ENCODE peak calls at places on chromosomes 5 and 9, in seven cellular contexts. C, R, V, I, E, U and Z are unnamed samples.

GRCh38 chr5:2260211-2260985 is 377.7 kb upstream of the IRX4 start:
- DNase-seq in C (no peak), R (no peak), V (no peak), I (no peak), E (no peak), U (no peak), Z (no peak)

GRCh38 chr5:25553082-25553481 is 908.3 kb upstream of the CDH10 start:
- DNase-seq in C (no peak), R (no peak), V (no peak), I (no peak), E (no peak), U (no peak), Z (no peak)

GRCh38 chr5:2515180-2515809 is 236.2 kb downstream of the IRX2 start:
- DNase-seq in C (no peak), R (no peak), V (no peak), I (no peak), E (no peak), U (no peak), Z (no peak)

GRCh38 chr9:93258419-93258817 is 74.5 kb downstream of the WNK2 start:
- DNase-seq in C (no peak), R (no peak), V (no peak), I (no peak), E (no peak), U (no peak), Z (no peak)

GRCh38 chr5:1652873-1653707 is 129.3 kb upstream of the LPCAT1 start:
- DNase-seq in C (no peak), R (peak; percentile 50), V (no peak), I (no peak), E (no peak), U (no peak), Z (no peak)

GRCh38 chr9:4301971-4302427 is 2.1 kb upstream of the GLIS3 start:
- DNase-seq in C (peak; percentile 53), R (no peak), V (no peak), I (peak; percentile 52), E (peak; percentile 55), U (peak; percentile 96), Z (peak; percentile 61)

GRCh38 chr9:127336708-127337352 is 60.1 kb upstream of the SLC2A8 start:
- DNase-seq in C (peak; percentile 79), R (no peak), V (peak; percentile 69), I (peak; percentile 60), E (peak; percentile 76), U (peak; percentile 96), Z (peak; percentile 78)

GRCh38 chr5:173689713-173690360 is 73.4 kb upstream of the BOD1 start:
- DNase-seq in C (no peak), R (no peak), V (no peak), I (no peak), E (no peak), U (no peak), Z (no peak)

GRCh38 chr5:82164957-82165698 is 113.0 kb downstream of the RPS23 start:
- DNase-seq in C (peak; percentile 15), R (no peak), V (no peak), I (no peak), E (no peak), U (peak; percentile 84), Z (peak; percentile 16)

GRCh38 chr9:96555567-96556386 is 63.9 kb downstream of the CDC14B start:
- DNase-seq in C (no peak), R (no peak), V (no peak), I (no peak), E (no peak), U (peak; percentile 44), Z (no peak)

GRCh38 chr9:136943291-136944093 is 1.0 kb downstream of the FBXW5 start:
- DNase-seq in C (no peak), R (peak; percentile 37), V (no peak), I (no peak), E (peak; percentile 51), U (no peak), Z (peak; percentile 59)

DNA sequence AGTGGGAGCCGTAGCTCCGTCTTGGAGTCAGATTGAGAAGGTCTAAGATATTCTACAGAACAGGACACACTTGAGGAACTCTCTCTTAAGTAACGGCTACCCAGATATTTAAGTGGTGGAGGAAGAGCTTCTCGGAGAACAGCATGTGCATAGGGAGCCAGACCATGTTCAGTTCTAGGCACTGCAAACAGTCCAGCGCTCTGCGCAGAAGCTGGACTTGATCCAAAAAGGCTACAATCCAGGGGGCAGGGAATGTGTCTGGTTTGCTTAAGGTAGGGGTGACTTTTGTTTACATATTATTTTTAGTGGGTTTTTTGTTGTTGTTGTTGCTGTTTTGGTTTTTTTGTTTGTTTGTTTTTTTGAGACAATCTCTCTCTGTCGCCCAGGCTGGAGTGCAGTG is 16.8 kb upstream of the CCL28 start:
- DNase-seq in C (no peak), R (no peak), V (no peak), I (no peak), E (no peak), U (no peak), Z (no peak)
- H3K27ac ChIP-seq in C (no peak overlapping the region), R (no peak overlapping the region), V (no peak overlapping the region), I (no peak overlapping the region), E (peak overlapping the region; percentile 6), U (no peak overlapping the region), Z (no peak overlapping the region)

DNA sequence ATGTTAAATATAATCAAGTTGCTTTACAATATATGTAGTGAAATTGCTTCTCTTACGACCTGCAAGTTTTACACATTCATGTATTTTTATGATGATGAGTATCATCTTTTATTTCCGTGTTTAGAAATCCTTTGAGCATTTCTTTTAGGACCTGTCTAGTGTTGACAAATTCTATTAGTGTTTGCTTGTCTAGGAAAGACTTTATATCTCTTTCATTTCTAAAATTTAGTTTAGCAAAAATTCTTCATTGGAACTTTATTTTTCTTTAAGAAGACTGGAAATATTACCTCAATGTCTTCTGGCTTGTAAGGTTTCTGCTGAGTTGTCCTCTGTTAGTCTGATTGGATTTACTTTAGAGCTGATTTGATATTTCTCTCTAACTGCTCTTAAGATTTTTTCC is 920.9 kb upstream of the CTNND2 start:
- DNase-seq in C (no peak), R (no peak), V (no peak), I (no peak), E (no peak), U (no peak), Z (no peak)
- H3K9me3 ChIP-seq in C (peaks cover 69% of the 10 kb centered on the region), R (no peaks in the 10 kb centered on the region), V (peaks cover 39% of the 10 kb centered on the region), I (peaks cover 45% of the 10 kb centered on the region), E (peaks cover 14% of the 10 kb centered on the region), U (peaks cover 7% of the 10 kb centered on the region), Z (no peaks in the 10 kb centered on the region)

DNA sequence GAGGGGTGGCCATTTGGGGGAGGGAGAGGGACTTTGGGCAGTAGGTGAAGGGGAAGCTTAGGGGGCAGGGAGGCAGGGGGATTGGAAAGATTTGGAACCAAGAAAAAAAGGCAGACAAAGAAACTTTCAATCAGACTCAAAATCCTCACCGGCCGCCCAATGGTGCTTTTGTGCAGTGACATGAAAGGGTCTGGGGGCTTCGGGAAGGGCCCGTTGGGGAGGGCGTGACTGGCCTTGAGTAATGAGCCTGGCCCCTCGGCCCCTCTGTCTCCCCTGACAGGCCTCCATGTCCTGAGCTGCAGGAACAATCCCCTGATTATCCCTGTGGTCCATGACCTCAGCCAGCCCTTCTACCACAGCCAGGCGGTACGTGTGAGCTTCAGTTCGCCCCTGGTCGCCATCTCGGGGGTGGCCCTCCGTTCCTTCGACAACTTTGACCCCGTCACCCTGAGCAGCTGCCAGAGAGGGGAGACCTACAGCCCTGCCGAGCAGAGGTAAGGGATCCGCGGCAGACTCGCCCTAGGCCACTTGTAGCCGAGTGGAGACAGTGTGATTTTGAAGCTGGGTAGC is 181.1 kb downstream of the PAPPA start:
- DNase-seq in C (no peak), R (no peak), V (no peak), I (no peak), E (no peak), U (no peak), Z (no peak)
- H3K27me3 ChIP-seq in C (no peaks in the 10 kb centered on the region), R (no peaks in the 10 kb centered on the region), V (peaks cover 92% of the 10 kb centered on the region), I (no peaks in the 10 kb centered on the region), E (no peaks in the 10 kb centered on the region), U (no peaks in the 10 kb centered on the region), Z (no peaks in the 10 kb centered on the region)

GRCh38 chr5:59119480-59119879 is 536.6 kb downstream of the RAB3C start:
- DNase-seq in C (no peak), R (no peak), V (no peak), I (no peak), E (no peak), U (no peak), Z (no peak)
- H3K27ac ChIP-seq in C (no peak overlapping the region), R (no peak overlapping the region), V (no peak overlapping the region), I (no peak overlapping the region), E (no peak overlapping the region), U (no peak overlapping the region), Z (no peak overlapping the region)